ENCODE peak calls at places on chromosome 18, in four cellular contexts. One of them, this sample, is unnamed.

GRCh38 chr18:12314586-12315305 is 6.7 kb downstream of the TUBB6 start:
- DNase-seq in A549: no peak
- DNase-seq in HepG2: no peak
- DNase-seq in K562: no peak
- DNase-seq in this sample: no peak

GRCh38 chr18:26406854-26407517 is 141.4 kb downstream of the KCTD1 start:
- DNase-seq in HepG2: no peak
- DNase-seq in K562: no peak
- DNase-seq in A549: no peak
- DNase-seq in this sample: no peak

GRCh38 chr18:36297419-36298112 is at the start of gene FHOD3:
- DNase-seq in HepG2: no peak
- DNase-seq in K562: peak; percentile 90
- DNase-seq in A549: peak; percentile 26
- DNase-seq in this sample: peak; percentile 49

GRCh38 chr18:76376225-76376624 is 118.8 kb downstream of the ZNF516 start:
- DNase-seq in HepG2: peak; percentile 72
- DNase-seq in A549: peak; percentile 39
- DNase-seq in K562: no peak
- DNase-seq in this sample: peak; percentile 54

GRCh38 chr18:3104190-3105054 is 91.5 kb upstream of the LPIN2 start:
- DNase-seq in A549: no peak
- DNase-seq in K562: no peak
- DNase-seq in HepG2: no peak
- DNase-seq in this sample: peak; percentile 61

GRCh38 chr18:60554961-60555360 is 182.4 kb upstream of the MC4R start:
- DNase-seq in HepG2: no peak
- DNase-seq in A549: no peak
- DNase-seq in K562: no peak
- DNase-seq in this sample: no peak

GRCh38 chr18:55302337-55302833 is 285.6 kb downstream of the TCF4 start:
- DNase-seq in A549: no peak
- DNase-seq in HepG2: no peak
- DNase-seq in K562: no peak
- DNase-seq in this sample: peak; percentile 17

GRCh38 chr18:49597556-49597955 is 35.7 kb downstream of the LIPG start:
- DNase-seq in A549: no peak
- DNase-seq in HepG2: no peak
- DNase-seq in K562: no peak
- DNase-seq in this sample: no peak

GRCh38 chr18:49094979-49095632 is 144.3 kb upstream of the SMAD7 start:
- DNase-seq in HepG2: no peak
- DNase-seq in A549: peak; percentile 4
- DNase-seq in K562: no peak
- DNase-seq in this sample: peak; percentile 92

GRCh38 chr18:79634186-79634585 is 45.4 kb upstream of the CTDP1 start:
- DNase-seq in HepG2: no peak
- DNase-seq in K562: no peak
- DNase-seq in A549: no peak
- DNase-seq in this sample: no peak

GRCh38 chr18:8623549-8624106 is 14.4 kb downstream of the RAB12 start:
- DNase-seq in A549: no peak
- DNase-seq in HepG2: no peak
- DNase-seq in K562: no peak
- DNase-seq in this sample: no peak

GRCh38 chr18:78773303-78773755 is 206.3 kb upstream of the SALL3 start:
- DNase-seq in A549: no peak
- DNase-seq in HepG2: no peak
- DNase-seq in K562: no peak
- DNase-seq in this sample: no peak

GRCh38 chr18:57959278-57959677 is 84.7 kb upstream of the NEDD4L start:
- DNase-seq in HepG2: peak; percentile 66
- DNase-seq in K562: no peak
- DNase-seq in A549: peak; percentile 80
- DNase-seq in this sample: peak; percentile 62
- TF ChIP-seq MAZ in HepG2: no peak
- TF ChIP-seq MAZ in K562: no peak
- TF ChIP-seq MAZ in A549: no peak
- TF ChIP-seq MAZ in this sample: no peak

GRCh38 chr18:46298511-46298910 is 194.3 kb downstream of the HAUS1 start:
- DNase-seq in K562: no peak
- DNase-seq in A549: no peak
- DNase-seq in HepG2: no peak
- DNase-seq in this sample: no peak

GRCh38 chr18:46301571-46301970 is 197.4 kb downstream of the HAUS1 start:
- DNase-seq in HepG2: no peak
- DNase-seq in K562: no peak
- DNase-seq in A549: no peak
- DNase-seq in this sample: no peak

GRCh38 chr18:46301081-46301480 is 196.9 kb downstream of the HAUS1 start:
- DNase-seq in HepG2: no peak
- DNase-seq in K562: no peak
- DNase-seq in A549: no peak
- DNase-seq in this sample: no peak

GRCh38 chr18:46299465-46300004 is 195.3 kb downstream of the HAUS1 start:
- DNase-seq in HepG2: no peak
- DNase-seq in A549: no peak
- DNase-seq in K562: no peak
- DNase-seq in this sample: no peak

DNA sequence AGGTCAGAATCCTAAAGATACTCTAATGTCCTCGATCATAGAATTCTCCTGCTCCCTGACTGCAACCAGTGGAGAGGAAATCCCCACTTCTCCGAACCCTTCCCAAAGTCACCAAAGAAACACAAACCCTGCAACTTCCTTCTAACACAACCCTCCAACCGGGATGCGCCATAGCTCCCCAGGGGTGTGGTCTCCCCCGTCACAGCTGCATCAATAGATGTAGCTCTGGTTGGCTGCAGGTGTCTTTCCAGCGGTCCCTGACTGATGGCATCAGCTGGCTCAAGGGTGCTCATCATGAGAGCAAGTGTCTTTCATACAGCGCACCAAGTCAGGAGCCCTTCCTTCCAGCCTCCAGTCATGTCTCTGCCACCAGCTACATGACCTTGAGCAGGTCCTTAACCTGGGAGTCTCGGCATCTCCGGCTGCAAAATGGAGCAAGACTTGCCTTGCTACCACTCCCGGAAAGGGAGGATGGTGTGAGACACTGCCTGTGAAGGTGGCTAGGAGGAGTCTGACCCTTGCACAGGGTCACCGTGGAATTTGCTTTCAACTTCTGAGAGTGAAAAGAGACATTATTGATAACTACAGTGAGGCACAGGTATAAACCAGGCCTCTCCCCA is 198.8 kb downstream of the HAUS1 start:
- DNase-seq in A549: no peak
- DNase-seq in K562: no peak
- DNase-seq in HepG2: no peak
- DNase-seq in this sample: no peak
- TF ChIP-seq MAZ in A549: no peak
- TF ChIP-seq MAZ in K562: no peak
- TF ChIP-seq MAZ in HepG2: no peak
- TF ChIP-seq MAZ in this sample: no peak

GRCh38 chr18:75277629-75277966 is 67.0 kb downstream of the TSHZ1 start:
- DNase-seq in HepG2: no peak
- DNase-seq in A549: no peak
- DNase-seq in K562: no peak
- DNase-seq in this sample: no peak

GRCh38 chr18:75273817-75274216 is 63.2 kb downstream of the TSHZ1 start:
- DNase-seq in HepG2: no peak
- DNase-seq in A549: no peak
- DNase-seq in K562: no peak
- DNase-seq in this sample: no peak

GRCh38 chr18:75279381-75279780 is 68.8 kb downstream of the TSHZ1 start:
- DNase-seq in A549: no peak
- DNase-seq in K562: no peak
- DNase-seq in HepG2: no peak
- DNase-seq in this sample: no peak

GRCh38 chr18:75275226-75275625 is 64.6 kb downstream of the TSHZ1 start:
- DNase-seq in K562: no peak
- DNase-seq in A549: no peak
- DNase-seq in HepG2: no peak
- DNase-seq in this sample: no peak

GRCh38 chr18:75276813-75277628 is 66.4 kb downstream of the TSHZ1 start:
- DNase-seq in K562: no peak
- DNase-seq in HepG2: no peak
- DNase-seq in A549: no peak
- DNase-seq in this sample: peak; percentile 73
- TF ChIP-seq MAZ in K562: no peak
- TF ChIP-seq MAZ in HepG2: no peak
- TF ChIP-seq MAZ in A549: no peak
- TF ChIP-seq MAZ in this sample: no peak

GRCh38 chr18:6017160-6017559 is 121.8 kb upstream of the TMEM200C start:
- DNase-seq in HepG2: no peak
- DNase-seq in K562: no peak
- DNase-seq in A549: no peak
- DNase-seq in this sample: peak; percentile 52
- TF ChIP-seq MAZ in HepG2: no peak
- TF ChIP-seq MAZ in K562: no peak
- TF ChIP-seq MAZ in A549: no peak
- TF ChIP-seq MAZ in this sample: no peak

GRCh38 chr18:58416704-58417683 is 211.9 kb downstream of the ALPK2 start:
- DNase-seq in K562: no peak
- DNase-seq in A549: peak; percentile 26
- DNase-seq in HepG2: peak; percentile 70
- DNase-seq in this sample: peak; percentile 71
- TF ChIP-seq MAZ in K562: no peak
- TF ChIP-seq MAZ in A549: no peak
- TF ChIP-seq MAZ in HepG2: no peak
- TF ChIP-seq MAZ in this sample: no peak

DNA sequence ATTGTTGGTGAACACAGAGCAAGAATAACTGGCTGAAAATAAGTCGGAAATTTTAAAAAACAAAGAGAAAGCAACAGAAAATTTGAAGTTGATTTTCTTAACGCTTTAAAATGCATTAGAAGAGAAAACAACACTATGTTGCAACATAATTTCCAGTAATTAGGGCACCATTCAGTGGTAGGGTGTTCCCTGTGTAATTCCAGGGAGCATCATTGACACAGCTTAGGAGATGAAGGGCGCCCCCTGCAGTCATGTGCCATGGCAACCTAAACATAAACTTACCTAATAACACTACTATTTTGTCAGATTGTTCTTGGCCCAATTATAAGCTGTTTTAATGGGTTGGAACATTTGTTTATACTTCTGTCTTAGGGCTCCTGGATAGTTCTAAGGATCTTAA is 99.6 kb downstream of the DTNA start:
- DNase-seq in HepG2: peak; percentile 52
- DNase-seq in K562: no peak
- DNase-seq in A549: peak; percentile 39
- DNase-seq in this sample: peak; percentile 32
- TF ChIP-seq MAZ in HepG2: no peak
- TF ChIP-seq MAZ in K562: no peak
- TF ChIP-seq MAZ in A549: no peak
- TF ChIP-seq MAZ in this sample: no peak

GRCh38 chr18:64380117-64380516 is 231.2 kb upstream of the LINC00305 start:
- DNase-seq in A549: no peak
- DNase-seq in HepG2: no peak
- DNase-seq in K562: no peak
- DNase-seq in this sample: no peak

GRCh38 chr18:64379662-64380061 is 230.8 kb upstream of the LINC00305 start:
- DNase-seq in K562: no peak
- DNase-seq in A549: no peak
- DNase-seq in HepG2: no peak
- DNase-seq in this sample: no peak
- TF ChIP-seq MAZ in K562: no peak
- TF ChIP-seq MAZ in A549: no peak
- TF ChIP-seq MAZ in HepG2: no peak
- TF ChIP-seq MAZ in this sample: no peak

GRCh38 chr18:33755918-33756590 is 178.0 kb downstream of the ASXL3 start:
- DNase-seq in A549: peak; percentile 29
- DNase-seq in K562: no peak
- DNase-seq in HepG2: no peak
- DNase-seq in this sample: peak; percentile 93

GRCh38 chr18:33757037-33757436 is 179.0 kb downstream of the ASXL3 start:
- DNase-seq in K562: no peak
- DNase-seq in A549: no peak
- DNase-seq in HepG2: no peak
- DNase-seq in this sample: peak; percentile 55

GRCh38 chr18:33749831-33750230 is 171.8 kb downstream of the ASXL3 start:
- DNase-seq in HepG2: no peak
- DNase-seq in K562: no peak
- DNase-seq in A549: no peak
- DNase-seq in this sample: no peak

GRCh38 chr18:33746261-33746660 is 168.2 kb downstream of the ASXL3 start:
- DNase-seq in A549: no peak
- DNase-seq in K562: no peak
- DNase-seq in HepG2: no peak
- DNase-seq in this sample: no peak

GRCh38 chr18:33751613-33752221 is 173.7 kb downstream of the ASXL3 start:
- DNase-seq in HepG2: no peak
- DNase-seq in K562: no peak
- DNase-seq in A549: peak; percentile 7
- DNase-seq in this sample: peak; percentile 39
- TF ChIP-seq MAZ in HepG2: no peak
- TF ChIP-seq MAZ in K562: no peak
- TF ChIP-seq MAZ in A549: no peak
- TF ChIP-seq MAZ in this sample: no peak

GRCh38 chr18:65721634-65722033 is 29.2 kb upstream of the CDH7 start:
- DNase-seq in A549: no peak
- DNase-seq in HepG2: no peak
- DNase-seq in K562: no peak
- DNase-seq in this sample: no peak
- TF ChIP-seq MAZ in A549: no peak
- TF ChIP-seq MAZ in HepG2: no peak
- TF ChIP-seq MAZ in K562: no peak
- TF ChIP-seq MAZ in this sample: no peak

GRCh38 chr18:14997367-14997766 is 249.4 kb downstream of the ANKRD30B start:
- DNase-seq in HepG2: no peak
- DNase-seq in A549: no peak
- DNase-seq in K562: no peak
- DNase-seq in this sample: no peak
- TF ChIP-seq MAZ in HepG2: no peak
- TF ChIP-seq MAZ in A549: no peak
- TF ChIP-seq MAZ in K562: no peak
- TF ChIP-seq MAZ in this sample: no peak

This sample was measured in IMR-90.